ENCODE peak calls at places on chromosome 16, in seven cellular contexts. I is brain microvascular endothelial cell, A is tibial nerve, N is IMR-90, U is uterus, G is A673, V is fibroblast of lung. C is an unnamed sample.

GRCh38 chr16:67244387-67245188 is 2.7 kb downstream of the FHOD1 start:
- DNase-seq in N (peak), I (peak), G (peak), A (peak), V (peak), U (peak), C (peak)

GRCh38 chr16:9256196-9256595 is 164.8 kb downstream of the HAPSTR1 start:
- DNase-seq in U (no peak), G (peak), I (no peak), V (no peak), A (no peak), N (no peak), C (no peak)

GRCh38 chr16:89881368-89881730 is 8.0 kb downstream of the TCF25 start:
- DNase-seq in I (no peak), N (no peak), A (no peak), V (no peak), G (no peak), U (no peak), C (no peak)

GRCh38 chr16:85978291-85978775 is 79.4 kb downstream of the IRF8 start:
- DNase-seq in I (no peak), U (no peak), G (peak), V (no peak), A (no peak), N (no peak), C (no peak)

GRCh38 chr16:1014771-1015495 is 33.4 kb downstream of the SOX8 start:
- DNase-seq in G (peak), V (no peak), I (no peak), N (no peak), U (no peak), A (no peak), C (no peak)

GRCh38 chr16:85798901-85799496 is 345 bp downstream of the EMC8 start:
- DNase-seq in A (no peak), V (peak), G (no peak), I (no peak), U (no peak), N (peak), C (no peak)

GRCh38 chr16:73483076-73483791 is 435.3 kb upstream of the ZFHX3 start:
- DNase-seq in U (no peak), N (no peak), V (no peak), G (no peak), I (no peak), A (no peak), C (no peak)

GRCh38 chr16:1677339-1677738 is 740 bp upstream of the JPT2 start:
- DNase-seq in U (no peak), N (no peak), G (no peak), I (no peak), V (no peak), A (no peak), C (no peak)

GRCh38 chr16:79897444-79898146 is 297.1 kb upstream of the MAF start:
- DNase-seq in G (no peak), A (peak), I (peak), V (peak), N (no peak), U (no peak), C (no peak)

GRCh38 chr16:58409316-58409973 is 17.2 kb downstream of the GINS3 start:
- DNase-seq in A (peak), U (peak), I (peak), N (peak), V (peak), G (no peak), C (no peak)

GRCh38 chr16:84139628-84140258 is 5.2 kb downstream of the HSDL1 start:
- DNase-seq in U (no peak), A (no peak), G (no peak), I (no peak), V (no peak), N (no peak), C (no peak)

GRCh38 chr16:84138824-84139627 is 6.0 kb downstream of the HSDL1 start:
- DNase-seq in I (no peak), U (no peak), V (peak), N (peak), A (no peak), G (peak), C (no peak)

GRCh38 chr16:84143081-84143480 is 1.9 kb downstream of the HSDL1 start:
- DNase-seq in I (no peak), A (no peak), G (no peak), U (no peak), N (no peak), V (no peak), C (no peak)

GRCh38 chr16:84143784-84144199 is 1.2 kb downstream of the HSDL1 start:
- DNase-seq in V (peak), I (no peak), U (no peak), N (no peak), A (no peak), G (no peak), C (no peak)

DNA sequence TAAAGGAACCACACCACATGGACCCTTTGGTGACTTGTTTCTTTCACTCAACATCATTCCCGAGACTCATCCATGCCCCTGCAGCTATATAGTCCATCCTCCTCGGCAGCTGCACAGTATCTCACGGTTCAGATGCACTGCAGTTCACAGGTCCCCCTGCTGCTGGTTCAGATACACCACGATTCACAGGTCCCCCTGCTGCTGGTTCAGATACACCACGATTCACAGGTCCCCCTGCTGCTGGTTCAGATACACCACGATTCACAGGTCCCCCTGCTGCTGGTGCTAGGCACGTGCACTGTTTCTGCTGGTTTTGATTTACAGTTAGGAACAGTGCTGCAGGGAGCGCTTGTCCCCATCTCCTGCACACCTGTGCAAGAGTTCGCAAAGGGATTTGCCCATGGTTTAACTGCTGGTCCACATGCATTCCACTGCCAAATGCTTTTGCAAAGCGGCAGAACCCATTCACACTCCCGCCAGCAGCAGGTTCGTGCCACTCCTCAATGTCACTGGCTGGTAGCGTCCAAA is 3.8 kb downstream of the HSDL1 start:
- DNase-seq in N (no peak), I (no peak), A (no peak), U (no peak), V (no peak), G (no peak), C (no peak)
- TF ChIP-seq CTCF in N (no peak), I (peak), A (no peak), U (no peak), V (no peak), G (peak), C (no peak)

DNA sequence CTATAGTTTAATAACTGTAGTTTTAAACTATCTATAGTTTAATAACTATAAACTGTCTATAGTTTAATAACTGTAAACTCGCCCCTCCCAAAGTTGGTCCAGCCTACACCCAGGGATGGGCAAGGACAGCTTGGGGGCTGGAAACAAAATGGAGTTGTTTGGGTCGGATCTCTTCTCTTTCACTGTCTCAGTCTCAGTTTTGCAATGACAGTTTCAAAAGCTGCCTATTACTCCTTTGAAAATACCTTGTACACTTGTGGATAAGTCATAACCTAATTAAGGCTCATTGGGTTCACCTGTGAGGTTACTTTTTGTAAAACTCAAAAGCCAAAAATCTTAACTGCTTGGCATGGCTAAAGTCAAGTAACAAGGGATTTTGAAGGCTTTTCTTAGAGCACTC is 31.4 kb downstream of the C16orf54 start:
- DNase-seq in I (no peak), V (no peak), A (no peak), G (no peak), N (no peak), U (no peak), C (no peak)
- H3K4me3 ChIP-seq in I (no peak), V (no peak), A (no peak), G (no peak), N (no peak), U (no peak), C (no peak)

GRCh38 chr16:52581530-52581929 is 34.6 kb upstream of the TOX3 start:
- DNase-seq in I (no peak), V (no peak), A (no peak), G (peak), N (no peak), U (no peak), C (no peak)
- TF ChIP-seq CTCF in I (no peak), V (no peak), A (no peak), G (peak), N (no peak), U (no peak), C (peak)

GRCh38 chr16:10577305-10578202 is 2.8 kb downstream of the EMP2 start:
- DNase-seq in I (no peak), A (no peak), G (no peak), N (no peak), V (no peak), U (peak), C (no peak)

GRCh38 chr16:10578474-10579316 is 1.7 kb downstream of the EMP2 start:
- DNase-seq in A (no peak), I (no peak), G (no peak), V (no peak), N (no peak), U (peak), C (no peak)

GRCh38 chr16:10581507-10581906 is 1.1 kb upstream of the EMP2 start:
- DNase-seq in A (no peak), V (peak), U (no peak), N (peak), I (no peak), G (no peak), C (no peak)

GRCh38 chr16:10579575-10579964 is 828 bp downstream of the EMP2 start:
- DNase-seq in A (no peak), V (no peak), N (no peak), U (no peak), G (no peak), I (no peak), C (no peak)

GRCh38 chr16:10579965-10580918 is at the start of gene EMP2:
- DNase-seq in I (peak), N (peak), V (peak), U (peak), G (peak), A (peak), C (no peak)
- H3K4me3 ChIP-seq in I (peak), N (peak), V (peak), U (peak), G (peak), A (peak), C (peak)

DNA sequence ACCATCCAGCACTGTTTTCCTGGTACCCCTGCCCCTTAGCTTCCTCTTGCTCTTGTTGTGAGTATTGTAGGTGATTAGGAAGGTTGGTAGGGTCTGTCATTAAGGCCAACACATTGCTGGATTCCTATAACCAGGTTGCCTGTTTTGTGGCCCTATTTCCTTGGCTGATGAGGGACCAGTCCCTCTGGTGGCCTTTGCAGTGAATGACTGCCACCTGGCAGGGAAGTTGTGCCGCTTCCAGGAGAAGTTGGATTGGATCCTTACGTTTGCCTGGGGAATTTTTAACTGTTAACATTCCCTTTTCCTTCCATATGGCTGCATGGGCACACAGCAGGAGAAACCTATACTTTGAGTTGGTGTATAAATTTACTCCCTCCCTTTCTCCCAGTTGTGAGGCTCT is 32.4 kb downstream of the LCMT1 start:
- DNase-seq in N (no peak), U (no peak), V (no peak), I (no peak), G (peak), A (no peak), C (no peak)
- TF ChIP-seq CTCF in N (peak), U (no peak), V (no peak), I (peak), G (peak), A (no peak), C (peak)

DNA sequence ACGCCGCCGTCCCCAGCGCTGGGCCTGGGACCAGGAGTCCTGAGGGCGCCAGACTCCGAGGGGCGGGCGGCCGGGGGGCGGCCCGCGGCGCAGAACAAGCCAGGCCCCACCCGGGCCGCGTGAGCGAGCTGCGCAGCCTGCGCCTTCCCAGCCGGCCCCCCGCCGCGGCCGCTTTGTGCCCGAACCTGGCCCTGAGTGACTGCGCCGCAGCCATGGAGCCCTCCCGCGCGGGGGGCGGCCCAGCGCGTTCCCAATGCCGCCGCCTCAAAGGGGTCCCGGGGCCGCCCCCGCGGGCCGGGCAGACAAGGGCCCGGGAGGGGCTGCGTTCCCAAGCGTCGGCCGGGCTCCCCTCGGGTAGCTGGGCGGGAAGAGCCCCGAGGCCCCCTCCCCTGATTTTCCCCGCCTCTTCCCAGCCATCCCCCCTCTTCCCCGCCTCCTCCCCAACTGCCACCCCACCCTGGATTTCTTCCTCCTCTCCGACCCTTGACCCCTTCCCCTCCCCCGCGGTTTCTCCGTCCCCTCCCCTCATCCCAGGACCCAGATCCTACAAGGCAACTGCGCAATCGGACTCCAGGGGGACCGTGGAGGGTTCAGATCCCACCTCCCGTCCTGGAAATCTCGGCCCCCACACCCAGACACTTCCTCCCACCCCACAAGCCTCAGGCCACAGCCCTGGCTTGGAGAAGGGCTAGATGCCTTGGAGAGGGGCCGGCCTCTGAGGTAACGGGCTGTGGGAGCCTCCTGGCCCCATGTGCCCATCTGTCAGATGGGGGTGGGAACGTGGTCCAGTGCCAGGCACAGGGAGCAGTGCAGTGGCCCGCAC is 17.1 kb downstream of the ZNF423 start:
- DNase-seq in I (no peak), A (no peak), G (peak), N (no peak), V (no peak), U (no peak), C (no peak)
- H3K4me3 ChIP-seq in I (peak), A (no peak), G (peak), N (no peak), V (no peak), U (peak), C (no peak)

C was measured in AG09309.